ENCODE peak calls at places on chromosomes 5 and 9, in five cellular contexts. P is mucosa of descending colon; C is heart left ventricle; U is CD8-positive, alpha-beta T cell; M is A673. N is an unnamed sample.

GRCh38 chr5:157212307-157212706 is 31.7 kb downstream of the ITK start:
- DNase-seq in M (no peak), P (no peak), C (no peak), U (no peak), N (no peak)

GRCh38 chr9:129647635-129648034 is 5.7 kb upstream of the ASB6 start:
- DNase-seq in P (no peak), U (no peak), M (no peak), C (no peak), N (no peak)

GRCh38 chr5:36728697-36729543 is 122.5 kb downstream of the SLC1A3 start:
- DNase-seq in C (no peak), U (no peak), M (peak; percentile 78), P (peak; percentile 49), N (peak; percentile 27)

GRCh38 chr9:89274838-89275237 is 36.2 kb upstream of the CKS2 start:
- DNase-seq in U (no peak), M (no peak), P (no peak), C (no peak), N (no peak)

GRCh38 chr5:172762214-172763119 is 8.5 kb downstream of the DUSP1 start:
- DNase-seq in C (no peak), P (no peak), M (no peak), U (no peak), N (no peak)

GRCh38 chr9:94610181-94610591 is 16.6 kb upstream of the FBP2 start:
- DNase-seq in P (no peak), C (no peak), M (no peak), U (no peak), N (no peak)

GRCh38 chr9:82101475-82101874 is 112.9 kb downstream of the SPATA31D1 start:
- DNase-seq in P (no peak), M (no peak), U (no peak), C (no peak), N (no peak)

GRCh38 chr5:131005963-131006684 is 158.9 kb downstream of the HINT1 start:
- DNase-seq in U (no peak), C (no peak), P (no peak), M (peak; percentile 45), N (no peak)

GRCh38 chr5:132754111-132754510 is 6.9 kb downstream of the CCNI2 start:
- DNase-seq in P (no peak), M (no peak), C (no peak), U (no peak), N (no peak)

GRCh38 chr5:22560115-22560514 is 293.0 kb downstream of the CDH12 start:
- DNase-seq in U (no peak), C (no peak), M (no peak), P (no peak), N (no peak)

GRCh38 chr5:97192580-97193421 is 9.8 kb upstream of the RIOK2 start:
- DNase-seq in U (no peak), P (no peak), M (peak; percentile 59), C (no peak), N (no peak)

GRCh38 chr5:170216262-170216864 is 16.4 kb upstream of the C5orf58 start:
- DNase-seq in P (no peak), M (peak; percentile 82), C (no peak), U (no peak), N (no peak)

GRCh38 chr5:16265141-16265540 is 85.5 kb upstream of the MARCHF11 start:
- DNase-seq in P (no peak), U (no peak), M (peak; percentile 44), C (no peak), N (no peak)

GRCh38 chr9:109098221-109098959 is 21.4 kb downstream of the TMEM245 start:
- DNase-seq in C (no peak), P (no peak), U (no peak), M (no peak), N (peak; percentile 52)

GRCh38 chr5:108560581-108560980 is 178.7 kb upstream of the FBXL17 start:
- DNase-seq in P (peak; percentile 5), C (peak; percentile 49), U (no peak), M (peak; percentile 7), N (no peak)

GRCh38 chr5:135151256-135151655 is 117.2 kb upstream of the PITX1 start:
- DNase-seq in P (no peak), M (no peak), C (no peak), U (no peak), N (no peak)

GRCh38 chr9:106862946-106863740 is at the start of gene ZNF462:
- DNase-seq in M (peak; percentile 75), P (peak; percentile 47), C (peak; percentile 58), U (no peak), N (peak; percentile 56)

GRCh38 chr5:177312649-177313181 is 1.0 kb upstream of the MXD3 start:
- DNase-seq in M (peak; percentile 38), C (peak; percentile 26), P (peak; percentile 54), U (no peak), N (no peak)

GRCh38 chr9:73133921-73134407 is 17.7 kb upstream of the ANXA1 start:
- DNase-seq in M (no peak), U (no peak), P (no peak), C (no peak), N (peak; percentile 75)

GRCh38 chr9:6384732-6385131 is 28.3 kb upstream of the UHRF2 start:
- DNase-seq in M (no peak), C (no peak), U (no peak), P (no peak), N (no peak)

GRCh38 chr5:133475986-133476385 is 136.4 kb downstream of the FSTL4 start:
- DNase-seq in U (no peak), C (no peak), M (no peak), P (no peak), N (no peak)

GRCh38 chr9:82436480-82436879 is 447.9 kb downstream of the SPATA31D1 start:
- DNase-seq in C (no peak), U (no peak), P (no peak), M (no peak), N (no peak)

GRCh38 chr9:96766199-96766598 is 11.7 kb downstream of the ZNF510 start:
- DNase-seq in M (no peak), P (no peak), U (no peak), C (no peak), N (no peak)
- H3K9me3 ChIP-seq in M (peaks cover 77% of the 10 kb centered on the region), P (peaks cover 95% of the 10 kb centered on the region), U (peaks cover 42% of the 10 kb centered on the region), C (peaks cover 100% of the 10 kb centered on the region), N (no peaks in the 10 kb centered on the region)

DNA sequence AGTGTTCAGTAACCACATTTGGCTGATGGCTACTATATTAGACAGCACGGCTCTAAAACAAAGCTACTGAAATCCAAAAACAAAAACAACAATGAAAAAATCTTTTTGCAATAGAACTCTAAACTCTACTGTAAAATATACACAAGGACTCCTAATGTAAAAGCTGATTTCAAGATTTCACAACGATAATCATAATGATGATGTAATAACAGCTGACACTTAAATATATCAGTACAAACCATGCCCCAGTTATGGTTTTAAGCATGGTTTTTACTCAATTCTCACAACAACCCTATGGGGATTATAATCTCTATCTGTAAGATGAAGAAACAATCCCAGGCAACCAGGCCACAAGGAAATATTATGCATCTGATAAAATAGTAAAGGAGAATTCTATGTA is 3.3 kb downstream of the ZNF300 start:
- DNase-seq in U (no peak), M (no peak), P (no peak), C (no peak), N (no peak)
- H3K9me3 ChIP-seq in U (peaks cover 26% of the 10 kb centered on the region), M (peaks cover 72% of the 10 kb centered on the region), P (peaks cover 84% of the 10 kb centered on the region), C (peaks cover 88% of the 10 kb centered on the region), N (no peaks in the 10 kb centered on the region)

DNA sequence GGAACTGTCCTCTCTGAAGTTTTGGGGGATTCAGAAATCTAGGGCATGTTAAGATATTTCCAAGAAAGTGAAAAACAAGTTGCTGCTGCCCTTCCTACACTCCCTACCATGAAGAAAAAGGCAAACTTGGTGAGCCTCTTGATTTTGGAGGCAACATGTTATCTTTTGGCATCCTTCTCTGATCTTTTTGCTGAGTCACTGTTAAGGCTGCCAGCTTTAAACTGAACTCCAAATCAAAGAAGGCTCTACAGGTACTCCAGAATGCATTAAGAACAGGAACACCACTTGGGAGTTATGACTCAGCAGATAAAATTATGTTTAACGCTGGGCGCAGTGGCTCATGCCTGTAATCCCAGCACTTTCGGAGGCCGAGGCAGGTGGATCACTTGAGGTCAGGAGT is 24.0 kb downstream of the PCDHB15 start:
- DNase-seq in P (no peak), C (no peak), U (no peak), M (no peak), N (no peak)
- H3K9me3 ChIP-seq in P (peaks cover 99% of the 10 kb centered on the region), C (peaks cover 100% of the 10 kb centered on the region), U (peaks cover 32% of the 10 kb centered on the region), M (peaks cover 53% of the 10 kb centered on the region), N (peaks cover 4% of the 10 kb centered on the region)

GRCh38 chr9:138047469-138048040 is 170.0 kb downstream of the CACNA1B start:
- DNase-seq in C (no peak), U (no peak), M (no peak), P (peak; percentile 4), N (no peak)
- H3K9me3 ChIP-seq in C (no peaks in the 10 kb centered on the region), U (no peaks in the 10 kb centered on the region), M (no peaks in the 10 kb centered on the region), P (no peaks in the 10 kb centered on the region), N (no peaks in the 10 kb centered on the region)

DNA sequence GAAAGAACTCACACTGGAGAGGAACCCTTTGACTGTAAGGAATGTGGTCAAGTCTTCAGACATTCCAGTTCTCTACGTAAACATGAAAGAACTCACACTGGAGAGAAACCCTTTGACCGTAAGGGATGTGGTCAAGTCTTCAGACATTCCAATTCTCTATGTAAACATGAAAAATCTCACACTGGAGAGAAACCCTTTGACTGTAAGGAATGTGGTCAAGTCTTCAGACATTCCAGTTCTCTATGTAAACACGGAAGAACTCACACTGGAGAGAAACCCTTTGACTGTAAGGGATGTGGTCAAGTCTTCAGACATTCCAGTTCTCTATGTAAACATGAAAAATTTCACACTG is 32.6 kb downstream of the MAPK9 start:
- DNase-seq in M (no peak), C (no peak), P (no peak), U (no peak), N (no peak)
- H3K9me3 ChIP-seq in M (peaks cover 62% of the 10 kb centered on the region), C (peaks cover 100% of the 10 kb centered on the region), P (peaks cover 100% of the 10 kb centered on the region), U (peaks cover 58% of the 10 kb centered on the region), N (peaks cover 10% of the 10 kb centered on the region)

GRCh38 chr9:101408374-101409078 is 9.9 kb downstream of the ZNF189 start:
- DNase-seq in C (no peak), M (no peak), U (no peak), P (no peak), N (no peak)
- H3K9me3 ChIP-seq in C (peaks cover 100% of the 10 kb centered on the region), M (peaks cover 89% of the 10 kb centered on the region), U (peaks cover 57% of the 10 kb centered on the region), P (peaks cover 89% of the 10 kb centered on the region), N (no peaks in the 10 kb centered on the region)

GRCh38 chr9:119501374-119501773 is 132.1 kb upstream of the BRINP1 start:
- DNase-seq in P (no peak), C (no peak), M (no peak), U (no peak), N (no peak)

GRCh38 chr9:119500072-119500771 is 131.0 kb upstream of the BRINP1 start:
- DNase-seq in P (no peak), U (no peak), C (no peak), M (no peak), N (no peak)
- H3K9me3 ChIP-seq in P (no peaks in the 10 kb centered on the region), U (no peaks in the 10 kb centered on the region), C (no peaks in the 10 kb centered on the region), M (no peaks in the 10 kb centered on the region), N (no peaks in the 10 kb centered on the region)

GRCh38 chr9:40928803-40929487 is 199.5 kb downstream of the FOXD4L6 start:
- DNase-seq in U (no peak), C (no peak), M (no peak), P (no peak), N (no peak)
- H3K9me3 ChIP-seq in U (peaks cover 51% of the 10 kb centered on the region), C (peaks cover 97% of the 10 kb centered on the region), M (peaks cover 14% of the 10 kb centered on the region), P (peaks cover 90% of the 10 kb centered on the region), N (peaks cover 12% of the 10 kb centered on the region)